ENCODE peak calls at places on chromosomes 2 and 18, in five cellular contexts. T is effector memory CD4-positive, alpha-beta T cell; I is kidney; J is psoas muscle; M is OCI-LY7. E is an unnamed sample.

GRCh38 chr18:12057419-12058039 is 36.1 kb upstream of the ANKRD62 start:
- DNase-seq in I (no peak), T (no peak), M (no peak), J (no peak), E (no peak)

GRCh38 chr2:45691152-45691551 is 39.7 kb downstream of the PRKCE start:
- DNase-seq in J (peak), I (no peak), M (peak), T (no peak), E (no peak)

GRCh38 chr2:26905341-26906198 is 57.6 kb downstream of the DPYSL5 start:
- DNase-seq in T (no peak), I (no peak), M (no peak), J (no peak), E (no peak)

GRCh38 chr2:227004482-227004881 is 159.5 kb downstream of the COL4A4 start:
- DNase-seq in I (no peak), M (no peak), T (no peak), J (no peak), E (no peak)

GRCh38 chr2:8761529-8762164 is 75.8 kb downstream of the KIDINS220 start:
- DNase-seq in J (no peak), T (no peak), I (no peak), M (peak), E (peak)

GRCh38 chr2:10305254-10305635 is 2.5 kb downstream of the HPCAL1 start:
- DNase-seq in J (no peak), M (no peak), I (no peak), T (no peak), E (peak)

GRCh38 chr2:223465793-223466192 is 136.4 kb downstream of the SCG2 start:
- DNase-seq in J (peak), I (peak), T (no peak), M (no peak), E (no peak)

GRCh38 chr2:205543262-205543843 is 138.9 kb upstream of the NRP2 start:
- DNase-seq in J (no peak), T (no peak), M (no peak), I (no peak), E (no peak)

GRCh38 chr2:38394903-38395341 is 17.8 kb upstream of the ATL2 start:
- DNase-seq in J (no peak), T (no peak), I (no peak), M (no peak), E (no peak)

GRCh38 chr2:69305712-69306611 is 81.1 kb downstream of the GFPT1 start:
- DNase-seq in M (no peak), T (no peak), J (no peak), I (no peak), E (no peak)

GRCh38 chr2:84782717-84783442 is 98.0 kb downstream of the TRABD2A start:
- DNase-seq in I (no peak), M (no peak), J (no peak), T (peak), E (peak)

GRCh38 chr18:37852464-37852863 is 286.9 kb upstream of the CELF4 start:
- DNase-seq in J (no peak), T (no peak), I (no peak), M (no peak), E (no peak)

GRCh38 chr2:28408764-28409599 is 16.3 kb downstream of the FOSL2 start:
- DNase-seq in T (peak), J (no peak), I (peak), M (no peak), E (peak)

GRCh38 chr2:68994864-68995263 is 18.1 kb upstream of the ANTXR1 start:
- DNase-seq in T (no peak), M (no peak), I (no peak), J (peak), E (no peak)

GRCh38 chr2:127070221-127070620 is 36.7 kb downstream of the BIN1 start:
- DNase-seq in T (no peak), M (no peak), I (no peak), J (no peak), E (no peak)

GRCh38 chr2:127067620-127068350 is 39.2 kb downstream of the BIN1 start:
- DNase-seq in T (peak), I (peak), M (peak), J (peak), E (peak)

GRCh38 chr2:127066942-127067341 is 40.0 kb downstream of the BIN1 start:
- DNase-seq in M (no peak), I (no peak), J (peak), T (no peak), E (no peak)

GRCh38 chr2:127069003-127069402 is 38.0 kb downstream of the BIN1 start:
- DNase-seq in M (no peak), T (no peak), I (no peak), J (peak), E (no peak)

GRCh38 chr2:127068351-127068741 is 38.6 kb downstream of the BIN1 start:
- DNase-seq in J (peak), M (no peak), I (no peak), T (no peak), E (no peak)
- H3K27ac ChIP-seq in J (peak), M (no peak), I (no peak), T (no peak), E (no peak)

DNA sequence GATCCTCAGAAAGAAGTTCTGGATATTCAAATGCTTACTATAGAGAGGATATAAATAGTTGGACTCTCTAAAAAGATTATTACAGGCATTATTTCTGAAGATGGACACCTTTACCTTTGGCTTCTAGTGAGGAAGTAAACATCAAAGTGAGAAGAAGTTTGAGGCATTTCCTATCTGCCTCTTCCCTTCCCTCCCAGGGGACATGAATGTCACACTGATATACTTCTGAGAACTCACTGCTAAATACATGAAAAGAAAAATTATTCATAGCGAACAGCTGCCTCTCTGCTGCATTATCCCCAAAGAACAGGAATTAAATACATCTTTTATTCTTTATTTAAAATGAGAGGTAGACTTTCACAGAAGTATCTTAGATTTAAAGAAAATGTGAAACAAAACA is 63.6 kb upstream of the PGAP1 start:
- DNase-seq in T (no peak), M (no peak), I (no peak), J (no peak), E (no peak)
- H3K4me3 ChIP-seq in T (no peak), M (no peak), I (no peak), J (no peak), E (no peak)

GRCh38 chr2:187504312-187504921 is 49.8 kb downstream of the TFPI start:
- DNase-seq in M (no peak), T (no peak), J (no peak), I (no peak), E (no peak)
- H3K27ac ChIP-seq in M (no peak), T (no peak), J (no peak), I (no peak), E (peak)

GRCh38 chr2:188974184-188974583 is at the start of gene COL3A1:
- DNase-seq in J (peak), M (no peak), I (peak), T (no peak), E (no peak)
- H3K4me3 ChIP-seq in J (peak), M (no peak), I (peak), T (no peak), E (no peak)

GRCh38 chr2:108884629-108885028 is 98.1 kb downstream of the CCDC138 start:
- DNase-seq in J (no peak), M (no peak), I (no peak), T (no peak), E (no peak)

GRCh38 chr2:108895188-108895587 is 93.8 kb downstream of the EDAR start:
- DNase-seq in J (no peak), T (no peak), I (no peak), M (no peak), E (no peak)

GRCh38 chr2:108893277-108893676 is 95.7 kb downstream of the EDAR start:
- DNase-seq in J (no peak), M (no peak), T (no peak), I (no peak), E (no peak)

DNA sequence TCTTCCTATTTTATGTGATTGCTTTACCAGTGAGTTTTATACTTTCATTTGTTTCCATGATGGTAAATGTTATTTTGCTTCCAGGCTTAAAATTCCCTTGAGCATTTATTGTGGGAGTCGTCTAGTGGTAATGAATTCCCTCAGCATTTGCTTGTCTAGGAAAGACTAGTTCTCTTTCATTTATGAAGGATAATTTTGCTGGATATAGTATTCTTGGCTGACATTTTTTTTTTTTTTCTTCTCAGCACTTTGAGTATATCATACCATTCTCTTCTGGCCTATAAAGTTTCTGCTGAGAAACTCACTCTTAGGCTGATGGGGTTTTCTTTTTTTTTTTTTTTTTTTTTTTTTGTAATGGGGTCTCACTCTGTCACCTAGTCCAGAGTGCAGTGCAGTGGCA is 99.1 kb downstream of the EDAR start:
- DNase-seq in M (no peak), J (no peak), I (no peak), T (no peak), E (no peak)
- H3K27ac ChIP-seq in M (no peak), J (no peak), I (no peak), T (no peak), E (no peak)

E was measured in CD8-positive, alpha-beta memory T cell.